ENCODE peak calls at places on chromosomes 3 and 15, in ten cellular contexts. V is endodermal cell, F is tibial nerve, Q is RWPE2, C is mammary epithelial cell, K is thoracic aorta, L is GM12878, A is PC-3, U is HCT116, I is suprapubic skin. N is an unnamed sample.

GRCh38 chr3:115836944-115837343 is 213.6 kb downstream of the GAP43 start:
- DNase-seq in L (no peak), U (peak; percentile 28), A (peak; percentile 62), F (no peak), K (no peak), I (no peak), V (no peak), Q (no peak), C (no peak), N (no peak)

GRCh38 chr15:36271048-36271447 is 308.4 kb upstream of the CDIN1 start:
- DNase-seq in I (no peak), F (no peak), A (no peak), L (no peak), C (no peak), Q (no peak), V (peak; percentile 85), U (no peak), K (no peak), N (no peak)

GRCh38 chr3:155631323-155632019 is 113.4 kb downstream of the PLCH1 start:
- DNase-seq in F (no peak), V (no peak), K (no peak), I (no peak), Q (no peak), C (peak; percentile 5), L (no peak), U (no peak), A (no peak), N (no peak)

GRCh38 chr3:129211772-129212171 is 28.1 kb upstream of the CNBP start:
- DNase-seq in C (peak; percentile 99), F (peak; percentile 32), A (peak; percentile 96), K (no peak), V (peak; percentile 57), I (peak; percentile 79), Q (peak; percentile 96), L (no peak), U (peak; percentile 98), N (peak; percentile 53)

GRCh38 chr3:52046186-52046913 is 10.0 kb downstream of the DUSP7 start:
- DNase-seq in F (no peak), A (peak; percentile 98), I (peak; percentile 74), K (peak; percentile 78), Q (peak; percentile 98), U (peak; percentile 67), L (no peak), C (peak; percentile 100), V (no peak), N (peak; percentile 91)

GRCh38 chr15:95262866-95263564 is 1031.7 kb downstream of the MCTP2 start:
- DNase-seq in F (no peak), I (no peak), K (no peak), U (no peak), C (no peak), V (no peak), L (no peak), Q (no peak), A (no peak), N (peak; percentile 37)

GRCh38 chr15:89192771-89193170 is 28.6 kb downstream of the RLBP1 start:
- DNase-seq in Q (no peak), L (no peak), K (no peak), C (no peak), V (no peak), F (no peak), I (peak; percentile 13), A (no peak), U (no peak), N (no peak)

GRCh38 chr15:98914626-98915025 is 93.0 kb downstream of the PGPEP1L start:
- DNase-seq in Q (no peak), K (peak; percentile 40), V (no peak), U (no peak), A (peak; percentile 86), L (no peak), F (no peak), I (no peak), C (peak; percentile 83), N (peak; percentile 86)

GRCh38 chr15:90872481-90873184 is 4.2 kb downstream of the FURIN start:
- DNase-seq in I (no peak), A (peak; percentile 69), L (no peak), V (peak; percentile 62), U (no peak), Q (peak; percentile 78), F (no peak), K (no peak), C (peak; percentile 86), N (peak; percentile 82)

GRCh38 chr3:142644502-142644901 is 48.3 kb downstream of the PLS1 start:
- DNase-seq in V (no peak), A (no peak), K (no peak), U (no peak), Q (no peak), C (no peak), I (no peak), L (no peak), F (no peak), N (no peak)

DNA sequence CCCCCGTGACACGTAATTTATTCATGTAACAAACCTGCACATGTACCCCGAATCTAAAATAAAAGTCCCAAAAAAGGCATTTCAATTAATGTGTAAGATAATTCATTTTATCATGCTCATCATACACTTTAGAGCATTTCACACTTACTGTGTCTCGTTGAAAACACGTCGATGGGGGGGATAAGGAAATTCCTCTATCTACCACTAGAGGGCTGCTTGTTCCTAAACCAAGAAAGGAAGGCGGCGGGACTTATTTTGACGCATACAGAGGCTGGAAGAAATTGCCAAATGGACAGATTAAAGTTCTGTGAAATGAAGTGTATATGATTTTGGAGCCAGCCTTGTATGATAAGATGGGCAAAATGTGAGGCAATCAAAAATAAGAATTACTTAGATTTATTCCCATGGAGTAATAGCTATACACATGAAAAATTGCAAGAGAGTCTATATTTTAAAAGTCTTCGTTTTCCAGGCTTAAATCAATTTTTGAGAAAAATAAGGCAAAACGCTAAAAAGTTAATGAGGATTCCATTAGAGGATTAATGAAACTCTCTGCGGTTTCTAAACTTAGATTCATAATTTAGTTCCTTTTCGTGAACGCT is 346.8 kb downstream of the CNTN3 start:
- DNase-seq in Q (no peak), I (no peak), K (peak; percentile 9), V (peak; percentile 77), F (peak; percentile 59), U (no peak), A (peak; percentile 52), C (peak; percentile 46), L (no peak), N (peak; percentile 49)
- TF ChIP-seq CTCF in Q (peak; percentile 91), I (no peak), K (peak; percentile 76), V (peak; percentile 92), F (peak; percentile 75), U (no peak), A (peak; percentile 72), C (peak; percentile 84), L (peak; percentile 72), N (peak; percentile 79)

DNA sequence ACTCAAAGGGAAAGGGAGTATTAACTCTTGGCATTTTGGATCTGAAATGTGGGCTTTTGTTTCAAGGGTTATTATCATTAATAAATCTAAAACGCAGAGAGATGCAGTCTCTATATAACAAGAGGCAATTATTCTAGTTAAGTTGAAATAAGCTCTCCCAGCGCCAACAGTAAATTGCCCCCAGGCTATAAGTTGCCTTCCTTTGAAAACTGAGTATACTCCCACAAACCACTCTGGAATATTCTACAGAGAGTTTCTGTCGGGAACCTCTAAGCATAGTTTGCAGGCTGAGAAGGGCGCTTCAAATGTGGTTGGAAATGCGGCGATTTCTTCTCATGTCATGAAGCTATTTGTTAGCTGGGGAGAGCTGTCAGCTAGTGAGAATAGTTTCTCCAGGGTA is 5.6 kb downstream of the CRABP1 start:
- DNase-seq in F (no peak), L (no peak), Q (no peak), C (no peak), V (no peak), U (no peak), A (no peak), K (no peak), I (no peak), N (no peak)
- H3K27me3 ChIP-seq in F (no peaks in the 10 kb centered on the region), L (peaks cover 7% of the 10 kb centered on the region), Q (peaks cover 53% of the 10 kb centered on the region), C (peaks cover 20% of the 10 kb centered on the region), V (peaks cover 35% of the 10 kb centered on the region), U (peaks cover 18% of the 10 kb centered on the region), A (peaks cover 26% of the 10 kb centered on the region), K (no peaks in the 10 kb centered on the region), I (peaks cover 29% of the 10 kb centered on the region), N (peaks cover 57% of the 10 kb centered on the region)

GRCh38 chr15:63677778-63678177 is 80.6 kb downstream of the FBXL22 start:
- DNase-seq in A (peak; percentile 90), V (peak; percentile 45), K (no peak), Q (peak; percentile 75), U (no peak), L (no peak), I (no peak), F (peak; percentile 19), C (no peak), N (no peak)

GRCh38 chr15:63675263-63675662 is 78.1 kb downstream of the FBXL22 start:
- DNase-seq in C (no peak), L (no peak), V (no peak), F (no peak), U (no peak), K (no peak), I (no peak), Q (no peak), A (no peak), N (no peak)

GRCh38 chr15:63679588-63679987 is 82.4 kb downstream of the FBXL22 start:
- DNase-seq in C (no peak), V (no peak), K (no peak), F (no peak), A (no peak), U (no peak), I (no peak), Q (no peak), L (no peak), N (no peak)

GRCh38 chr15:63683343-63683951 is 86.3 kb downstream of the FBXL22 start:
- DNase-seq in A (no peak), L (no peak), K (no peak), I (no peak), F (no peak), V (no peak), Q (no peak), U (no peak), C (no peak), N (no peak)

GRCh38 chr15:63678383-63678782 is 81.2 kb downstream of the FBXL22 start:
- DNase-seq in C (no peak), A (peak; percentile 14), K (no peak), V (no peak), L (no peak), U (no peak), F (no peak), Q (no peak), I (no peak), N (no peak)
- TF ChIP-seq CTCF in C (no peak), A (no peak), K (no peak), V (no peak), L (no peak), U (no peak), F (no peak), Q (no peak), I (no peak), N (no peak)

DNA sequence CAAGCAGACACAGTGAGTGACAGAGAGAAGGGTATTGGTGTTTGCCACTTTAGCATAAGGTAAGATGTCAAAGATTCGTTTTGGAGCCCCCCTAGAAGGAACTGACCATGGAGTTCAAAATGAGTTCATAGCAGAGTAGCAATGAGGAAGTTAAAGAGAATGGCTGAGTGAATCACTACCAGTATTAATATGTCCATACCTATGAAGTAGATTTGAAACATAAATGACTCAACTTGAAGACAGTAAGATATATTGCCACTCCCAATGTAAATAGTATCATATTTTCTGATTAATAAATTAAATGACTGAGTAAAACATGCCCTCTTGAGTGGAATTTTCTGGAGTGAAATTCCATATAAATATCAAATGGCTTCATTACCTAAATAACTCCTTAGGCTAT is 675.1 kb downstream of the NLGN1 start:
- DNase-seq in K (no peak), L (no peak), V (no peak), Q (no peak), F (no peak), U (no peak), I (no peak), C (no peak), A (peak; percentile 65), N (no peak)
- H3K27me3 ChIP-seq in K (no peaks in the 10 kb centered on the region), L (no peaks in the 10 kb centered on the region), V (no peaks in the 10 kb centered on the region), Q (no peaks in the 10 kb centered on the region), F (no peaks in the 10 kb centered on the region), U (no peaks in the 10 kb centered on the region), I (no peaks in the 10 kb centered on the region), C (peaks cover 1% of the 10 kb centered on the region), A (no peaks in the 10 kb centered on the region), N (no peaks in the 10 kb centered on the region)